ENCODE peak calls at places on chromosomes 16 and 17, in seven cellular contexts. H is K562, K is GM23338, N is SK-N-SH, D is GM12878, O is Panc1, C is HepG2. F is an unnamed sample.

GRCh38 chr17:59893617-59894100 is 738 bp downstream of the RPS6KB1 start:
- DNase-seq in H (peak), K (peak), N (peak), D (no peak), O (no peak), C (peak), F (no peak)

GRCh38 chr16:29825145-29826044 is 5.1 kb downstream of the MVP start:
- DNase-seq in H (peak), K (no peak), N (no peak), D (no peak), O (no peak), C (no peak), F (no peak)

GRCh38 chr16:7363397-7364053 is 30.9 kb downstream of the RBFOX1 start:
- DNase-seq in H (no peak), K (no peak), N (peak), D (no peak), O (no peak), C (no peak), F (no peak)

GRCh38 chr16:49023095-49023494 is 258.5 kb downstream of the CBLN1 start:
- DNase-seq in H (no peak), K (no peak), N (no peak), D (no peak), O (no peak), C (no peak), F (no peak)

GRCh38 chr16:31194898-31195297 is 7.7 kb downstream of the PYCARD start:
- DNase-seq in H (peak), K (no peak), N (no peak), D (no peak), O (no peak), C (no peak), F (no peak)

GRCh38 chr16:26985100-26986065 is 81.3 kb upstream of the C16orf82 start:
- DNase-seq in H (no peak), K (peak), N (no peak), D (no peak), O (no peak), C (no peak), F (no peak)

GRCh38 chr17:39401412-39402278 is at the start of gene FBXL20:
- DNase-seq in H (peak), K (peak), N (peak), D (peak), O (peak), C (peak), F (peak)

GRCh38 chr17:73725794-73726193 is 81.5 kb upstream of the SDK2 start:
- DNase-seq in H (no peak), K (no peak), N (no peak), D (no peak), O (no peak), C (no peak), F (no peak)

GRCh38 chr17:47177261-47177660 is 11.8 kb downstream of the CDC27 start:
- DNase-seq in H (no peak), K (no peak), N (no peak), D (no peak), O (no peak), C (no peak), F (no peak)

GRCh38 chr17:67322039-67322787 is 44.2 kb downstream of the PSMD12 start:
- DNase-seq in H (no peak), K (peak), N (peak), D (no peak), O (no peak), C (no peak), F (no peak)

GRCh38 chr17:7408863-7409262 is 1.2 kb downstream of the NLGN2 start:
- DNase-seq in H (no peak), K (no peak), N (no peak), D (no peak), O (no peak), C (no peak), F (no peak)

GRCh38 chr17:8143581-8144400 is 8.4 kb downstream of the PER1 start:
- DNase-seq in H (no peak), K (no peak), N (no peak), D (no peak), O (no peak), C (no peak), F (no peak)

GRCh38 chr17:74466785-74467158 is 338 bp downstream of the CD300A start:
- DNase-seq in H (no peak), K (no peak), N (no peak), D (no peak), O (no peak), C (no peak), F (no peak)

GRCh38 chr16:50736448-50736847 is 5.4 kb upstream of the CYLD start:
- DNase-seq in H (no peak), K (no peak), N (no peak), D (no peak), O (no peak), C (no peak), F (no peak)

GRCh38 chr16:26158142-26158759 is 466.5 kb downstream of the HS3ST4 start:
- DNase-seq in H (no peak), K (no peak), N (no peak), D (no peak), O (no peak), C (no peak), F (no peak)

GRCh38 chr17:78993241-78993956 is 13.7 kb upstream of the LGALS3BP start:
- DNase-seq in H (peak), K (peak), N (peak), D (no peak), O (no peak), C (peak), F (no peak)

GRCh38 chr16:12043953-12044352 is 67.4 kb downstream of the SNX29 start:
- DNase-seq in H (no peak), K (no peak), N (no peak), D (no peak), O (no peak), C (no peak), F (no peak)

GRCh38 chr16:27811881-27812280 is 251.6 kb downstream of the GSG1L start:
- DNase-seq in H (no peak), K (no peak), N (no peak), D (no peak), O (no peak), C (no peak), F (no peak)

GRCh38 chr17:73288534-73289302 is 23.1 kb downstream of the CDC42EP4 start:
- DNase-seq in H (peak), K (no peak), N (no peak), D (no peak), O (no peak), C (peak), F (no peak)

GRCh38 chr17:21072623-21073278 is 29.9 kb upstream of the USP22 start:
- DNase-seq in H (no peak), K (no peak), N (no peak), D (no peak), O (no peak), C (no peak), F (no peak)

GRCh38 chr17:16521070-16521727 is 29.2 kb upstream of the LRRC75A start:
- DNase-seq in H (peak), K (peak), N (peak), D (peak), O (peak), C (peak), F (peak)

GRCh38 chr17:4420692-4421131 is 13.0 kb upstream of the SPNS3 start:
- DNase-seq in H (peak), K (peak), N (peak), D (peak), O (peak), C (peak), F (no peak)

GRCh38 chr16:27111486-27111885 is 44.8 kb downstream of the C16orf82 start:
- DNase-seq in H (no peak), K (no peak), N (no peak), D (no peak), O (no peak), C (no peak), F (no peak)

GRCh38 chr16:3045758-3046505 is 429 bp upstream of the MMP25 start:
- DNase-seq in H (peak), K (peak), N (peak), D (no peak), O (no peak), C (no peak), F (peak)

GRCh38 chr16:29900102-29900887 is at the start of gene ASPHD1:
- DNase-seq in H (no peak), K (peak), N (peak), D (no peak), O (peak), C (peak), F (peak)

GRCh38 chr17:55005520-55005919 is 37.0 kb downstream of the STXBP4 start:
- DNase-seq in H (peak), K (peak), N (peak), D (no peak), O (peak), C (peak), F (no peak)

GRCh38 chr16:65658339-65659275 is 536.7 kb upstream of the CDH11 start:
- DNase-seq in H (no peak), K (peak), N (peak), D (no peak), O (no peak), C (no peak), F (no peak)

GRCh38 chr16:3745751-3746355 is 28.5 kb upstream of the TRAP1 start:
- DNase-seq in H (no peak), K (no peak), N (no peak), D (no peak), O (no peak), C (no peak), F (no peak)

GRCh38 chr16:30136971-30137601 is 14.1 kb upstream of the MAPK3 start:
- DNase-seq in H (no peak), K (no peak), N (no peak), D (no peak), O (no peak), C (no peak), F (peak)

GRCh38 chr17:9648521-9649110 is 3.3 kb downstream of the USP43 start:
- DNase-seq in H (no peak), K (peak), N (no peak), D (no peak), O (no peak), C (no peak), F (no peak)

GRCh38 chr16:5078626-5079025 is 7.0 kb downstream of the ALG1 start:
- DNase-seq in H (no peak), K (no peak), N (no peak), D (no peak), O (no peak), C (no peak), F (no peak)

DNA sequence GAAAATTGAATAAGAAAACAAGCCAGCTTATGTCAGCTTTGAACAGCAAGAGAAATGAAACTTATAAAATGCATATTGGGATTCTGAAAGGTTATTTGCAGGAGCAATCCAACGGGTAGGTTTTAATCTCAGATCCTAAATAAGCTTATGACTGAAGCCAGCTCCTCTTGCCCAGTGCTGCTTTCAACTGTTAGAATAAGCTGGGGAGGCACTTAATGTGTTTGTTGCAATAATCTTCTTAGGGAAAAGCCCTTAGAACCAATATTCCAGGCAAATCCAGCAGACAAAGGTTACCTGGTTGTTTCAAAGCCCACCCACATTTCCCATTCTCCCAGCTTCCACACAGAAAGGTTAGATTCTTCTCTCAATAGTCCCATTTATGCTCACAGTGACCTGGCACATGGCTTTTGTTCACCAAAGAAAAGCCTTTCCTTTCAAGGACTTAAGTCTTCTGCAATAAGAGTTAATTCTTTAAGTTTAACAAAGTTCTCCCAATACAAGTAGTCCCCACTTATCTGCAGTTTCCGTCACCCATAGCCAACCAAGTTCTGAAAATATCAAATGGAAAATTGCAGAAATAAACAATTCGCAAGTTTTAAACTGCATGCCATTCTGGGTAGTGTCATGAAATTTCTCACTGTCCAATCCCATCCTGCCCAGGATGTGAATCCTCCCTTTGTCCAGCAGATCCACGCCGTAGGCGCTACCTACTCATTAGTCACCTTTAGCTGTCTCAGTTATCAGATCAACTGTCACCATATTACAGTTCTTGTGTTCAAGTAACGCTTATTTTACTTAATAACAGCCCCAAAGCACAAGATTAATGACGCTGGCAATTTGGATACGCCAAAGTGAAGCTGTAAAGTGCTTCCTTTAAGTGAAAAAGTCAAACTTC is 5.9 kb downstream of the TEX2 start:
- DNase-seq in H (no peak), K (no peak), N (no peak), D (no peak), O (no peak), C (no peak), F (no peak)
- H3K4me3 ChIP-seq in H (no peak), K (no peak), N (no peak), D (no peak), O (no peak), C (no peak), F (no peak)

GRCh38 chr17:48738803-48739526 is 10.4 kb upstream of the HOXB13 start:
- DNase-seq in H (no peak), K (peak), N (no peak), D (no peak), O (no peak), C (no peak), F (no peak)
- TF ChIP-seq REST in H (no peak), K (no peak), N (no peak), D (no peak), O (no peak), C (no peak), F (no peak)

GRCh38 chr17:77284023-77284617 is 143.4 kb downstream of the SEC14L1 start:
- DNase-seq in H (no peak), K (no peak), N (no peak), D (no peak), O (no peak), C (no peak), F (no peak)

GRCh38 chr17:77280304-77280910 is 139.6 kb downstream of the SEC14L1 start:
- DNase-seq in H (no peak), K (peak), N (peak), D (no peak), O (no peak), C (no peak), F (no peak)

GRCh38 chr17:77281904-77282367 is 141.2 kb downstream of the SEC14L1 start:
- DNase-seq in H (no peak), K (peak), N (no peak), D (no peak), O (no peak), C (no peak), F (no peak)

GRCh38 chr17:77281024-77281903 is 140.5 kb downstream of the SEC14L1 start:
- DNase-seq in H (peak), K (peak), N (peak), D (no peak), O (no peak), C (peak), F (no peak)

DNA sequence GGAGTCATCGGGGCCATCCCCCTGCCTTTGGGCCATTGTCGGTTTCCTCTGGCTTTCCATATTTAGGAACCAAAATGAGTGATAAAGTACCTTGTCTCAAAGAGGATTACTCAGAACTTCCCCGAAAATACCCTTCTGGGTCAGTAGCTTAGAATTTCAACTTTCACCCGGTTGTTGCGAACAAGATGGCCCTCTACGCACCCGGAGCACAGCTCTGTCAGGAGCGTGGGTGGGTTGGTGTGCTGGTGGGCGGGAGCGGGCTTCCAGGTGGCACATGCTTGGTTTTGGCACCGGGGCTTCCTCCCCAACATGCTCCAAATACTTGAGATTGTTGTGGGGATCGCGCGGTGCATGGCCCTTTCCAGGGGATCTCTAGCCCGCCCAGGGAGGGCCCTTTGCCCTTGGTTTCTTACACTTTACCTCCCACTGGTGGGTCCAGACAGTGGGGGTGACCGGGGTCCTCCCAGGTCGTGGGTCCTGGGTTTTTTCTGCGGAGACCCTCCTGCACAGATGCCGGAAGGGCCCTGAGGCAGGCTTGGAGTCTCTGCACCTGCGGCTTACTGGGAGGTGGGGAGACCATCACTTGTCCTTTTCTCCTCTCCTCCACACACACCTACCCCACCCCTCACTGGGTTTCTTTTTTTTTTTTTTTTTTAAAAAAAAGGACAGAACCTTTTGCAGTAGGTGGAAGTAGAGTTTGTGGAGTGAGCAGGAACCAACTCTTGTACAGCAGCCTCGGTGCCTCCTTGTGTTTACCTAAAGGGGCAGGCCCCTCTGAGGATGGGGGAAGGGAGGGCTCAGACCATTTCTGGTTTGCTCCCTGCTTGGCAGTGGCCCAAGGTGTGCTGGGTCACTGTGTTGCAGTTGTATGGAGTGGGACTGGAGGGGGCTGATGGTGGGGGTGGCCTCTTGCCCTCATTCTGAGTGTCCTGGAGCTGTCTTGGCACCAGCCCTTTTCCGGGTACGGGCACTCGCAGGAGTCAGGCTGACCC is 142.1 kb downstream of the SEC14L1 start:
- DNase-seq in H (no peak), K (no peak), N (peak), D (peak), O (no peak), C (peak), F (no peak)
- TF ChIP-seq POLR2AphosphoS5 in H (no peak), K (no peak), N (no peak), D (no peak), O (no peak), C (peak), F (no peak)

DNA sequence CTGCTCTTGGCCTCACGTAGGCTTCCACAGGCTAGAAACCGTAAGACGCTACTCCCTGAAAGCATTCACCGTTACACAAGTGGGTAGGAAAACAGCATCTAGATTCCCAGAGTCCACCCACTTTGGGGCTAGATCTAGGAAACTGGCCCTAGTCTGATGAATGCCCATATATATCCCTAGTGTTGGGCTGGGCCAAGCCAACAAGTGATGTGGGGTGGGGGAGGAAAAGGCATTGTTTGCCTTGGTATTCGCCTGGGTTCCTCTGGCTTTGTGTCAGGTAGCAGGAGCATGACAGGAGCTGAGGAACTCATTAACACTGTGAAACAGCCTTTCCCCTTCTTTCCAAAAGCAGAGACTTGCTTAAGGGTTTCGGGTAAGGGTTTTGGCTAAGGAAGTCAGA is 112.4 kb downstream of the SMG6 start:
- DNase-seq in H (no peak), K (no peak), N (no peak), D (no peak), O (no peak), C (no peak), F (no peak)
- H3K4me3 ChIP-seq in H (no peak), K (no peak), N (no peak), D (no peak), O (no peak), C (no peak), F (no peak)

F was measured in HL-60.